ENCODE peak calls at places on chromosomes 16 and 17, in four cellular contexts. A is stimulated activated CD4-positive, alpha-beta T cell treated with anti-CD3 and anti-CD28 coated beads, Interleukin-4, amount 100 ng/mL, for 48 hours; N is T-helper 9 cell; L is stimulated activated CD8-positive, alpha-beta memory T cell treated with anti-CD3 and anti-CD28 coated beads, Interleukin-4, amount 100 ng/mL, for 24 hours. F is an unnamed sample.

GRCh38 chr16:54280751-54281150 is 5.8 kb downstream of the IRX3 start:
- DNase-seq in A (no peak), N (no peak), L (no peak), F (no peak)

GRCh38 chr17:30519707-30520106 is 42.5 kb downstream of the GOSR1 start:
- DNase-seq in A (no peak), N (no peak), L (no peak), F (no peak)

GRCh38 chr17:80833952-80834895 is 157.4 kb upstream of the CHMP6 start:
- DNase-seq in A (no peak), N (no peak), L (no peak), F (no peak)

GRCh38 chr17:81313776-81314409 is 18.8 kb upstream of the SLC38A10 start:
- DNase-seq in A (no peak), N (no peak), L (no peak), F (no peak)

GRCh38 chr17:38454528-38454927 is 26.3 kb downstream of the ARHGAP23 start:
- DNase-seq in L (no peak), N (no peak), A (no peak), F (no peak)

GRCh38 chr17:18254888-18255649 is 3.5 kb downstream of the FLII start:
- DNase-seq in A (no peak), L (no peak), N (no peak), F (no peak)

GRCh38 chr17:83125515-83126274 is 46.3 kb downstream of the METRNL start:
- DNase-seq in A (no peak), N (no peak), L (no peak), F (peak; percentile 30)

GRCh38 chr17:12352127-12352526 is 313.6 kb upstream of the MYOCD start:
- DNase-seq in N (no peak), A (no peak), L (no peak), F (no peak)

GRCh38 chr16:65904361-65904760 is 462.1 kb upstream of the CDH5 start:
- DNase-seq in N (no peak), L (no peak), A (no peak), F (no peak)

GRCh38 chr16:83532634-83533033 is 275.1 kb upstream of the HSBP1 start:
- DNase-seq in A (no peak), L (no peak), N (no peak), F (no peak)

GRCh38 chr16:88686062-88686438 is 257 bp downstream of the SNAI3 start:
- DNase-seq in L (no peak), N (peak; percentile 44), A (no peak), F (no peak)

GRCh38 chr17:2724783-2725164 is 13.2 kb upstream of the CLUH start:
- DNase-seq in A (no peak), N (no peak), L (peak; percentile 26), F (peak; percentile 85)

GRCh38 chr17:83180264-83180995 is 101.0 kb downstream of the METRNL start:
- DNase-seq in A (no peak), N (no peak), L (no peak), F (no peak)

GRCh38 chr17:34154916-34155730 is 100.0 kb upstream of the CCL2 start:
- DNase-seq in N (no peak), L (no peak), A (no peak), F (peak; percentile 39)

GRCh38 chr16:63613701-63614100 is 1508.2 kb downstream of the CDH11 start:
- DNase-seq in A (no peak), N (no peak), L (no peak), F (no peak)

GRCh38 chr16:26345951-26346350 is 654.2 kb downstream of the HS3ST4 start:
- DNase-seq in A (no peak), L (no peak), N (no peak), F (no peak)